ENCODE peak calls at places on chromosomes 1 and 21, in eight cellular contexts. H is PC-9, Z is PC-3, Y is adrenal gland, R is stomach, I is mammary epithelial cell, K is sigmoid colon, L is left lung. J is an unnamed sample.

GRCh38 chr1:236176337-236177336 is 34.3 kb downstream of the GPR137B start:
- DNase-seq in L (no peak), I (no peak), H (no peak), R (no peak), Z (no peak), K (no peak), Y (no peak), J (no peak)

GRCh38 chr1:198187973-198188588 is 31.3 kb downstream of the NEK7 start:
- DNase-seq in L (no peak), Y (no peak), K (no peak), I (no peak), R (no peak), Z (no peak), H (no peak), J (no peak)

GRCh38 chr1:58156124-58156468 is 390.4 kb downstream of the OMA1 start:
- DNase-seq in Z (no peak), L (no peak), Y (no peak), R (no peak), K (no peak), I (no peak), H (no peak), J (no peak)

GRCh38 chr1:228770779-228771223 is 35.5 kb downstream of the RHOU start:
- DNase-seq in R (peak), K (no peak), Y (peak), H (no peak), I (no peak), Z (no peak), L (no peak), J (peak)

GRCh38 chr1:100721502-100722205 is 2.1 kb downstream of the VCAM1 start:
- DNase-seq in R (peak), H (no peak), I (peak), Z (no peak), L (peak), K (peak), Y (peak), J (peak)

GRCh38 chr1:62325076-62325475 is 5.8 kb upstream of the KANK4 start:
- DNase-seq in L (no peak), R (no peak), Y (no peak), K (no peak), H (peak), I (peak), Z (peak), J (no peak)

GRCh38 chr1:212040629-212041028 is 5.1 kb downstream of the DTL start:
- DNase-seq in Y (no peak), R (no peak), K (no peak), H (no peak), I (peak), Z (peak), L (no peak), J (no peak)

GRCh38 chr1:46401964-46402626 is 8.0 kb downstream of the FAAH start:
- DNase-seq in R (peak), H (peak), Y (peak), K (peak), Z (peak), L (peak), I (peak), J (peak)

GRCh38 chr1:151408891-151409290 is 9.5 kb downstream of the PSMB4 start:
- DNase-seq in H (no peak), L (no peak), Y (no peak), I (peak), Z (no peak), K (no peak), R (no peak), J (no peak)

GRCh38 chr1:89633103-89633744 is at the start of gene LRRC8C:
- DNase-seq in L (peak), K (peak), Z (peak), H (peak), Y (peak), I (peak), R (peak), J (peak)

GRCh38 chr1:226691257-226691656 is 47.8 kb downstream of the ITPKB start:
- DNase-seq in Y (no peak), L (no peak), H (no peak), R (no peak), Z (no peak), I (no peak), K (no peak), J (no peak)

GRCh38 chr21:45528028-45528705 is 14.1 kb downstream of the SLC19A1 start:
- DNase-seq in I (no peak), K (peak), H (no peak), R (peak), Y (no peak), L (peak), Z (no peak), J (peak)

GRCh38 chr1:212488436-212489283 is 55.9 kb downstream of the NENF start:
- DNase-seq in R (peak), K (peak), Y (peak), H (peak), L (peak), I (peak), Z (peak), J (peak)

GRCh38 chr1:238177960-238178359 is 287.2 kb upstream of the ZP4 start:
- DNase-seq in R (no peak), L (no peak), H (no peak), I (peak), K (no peak), Z (no peak), Y (no peak), J (no peak)

GRCh38 chr21:16713331-16714114 is 799.3 kb upstream of the CXADR start:
- DNase-seq in Z (no peak), L (no peak), R (no peak), H (no peak), Y (no peak), K (no peak), I (no peak), J (no peak)

GRCh38 chr1:163054056-163054706 is 15.0 kb upstream of the RGS4 start:
- DNase-seq in L (no peak), Y (no peak), R (no peak), I (no peak), Z (no peak), K (no peak), H (no peak), J (no peak)

GRCh38 chr21:20999567-21000169 is 1.5 kb downstream of the NCAM2 start:
- DNase-seq in I (peak), K (no peak), Y (peak), Z (peak), R (no peak), H (no peak), L (no peak), J (peak)

GRCh38 chr1:47340227-47340626 is 6.6 kb downstream of the CMPK1 start:
- DNase-seq in Y (no peak), L (no peak), H (no peak), R (no peak), K (no peak), Z (no peak), I (no peak), J (no peak)

DNA sequence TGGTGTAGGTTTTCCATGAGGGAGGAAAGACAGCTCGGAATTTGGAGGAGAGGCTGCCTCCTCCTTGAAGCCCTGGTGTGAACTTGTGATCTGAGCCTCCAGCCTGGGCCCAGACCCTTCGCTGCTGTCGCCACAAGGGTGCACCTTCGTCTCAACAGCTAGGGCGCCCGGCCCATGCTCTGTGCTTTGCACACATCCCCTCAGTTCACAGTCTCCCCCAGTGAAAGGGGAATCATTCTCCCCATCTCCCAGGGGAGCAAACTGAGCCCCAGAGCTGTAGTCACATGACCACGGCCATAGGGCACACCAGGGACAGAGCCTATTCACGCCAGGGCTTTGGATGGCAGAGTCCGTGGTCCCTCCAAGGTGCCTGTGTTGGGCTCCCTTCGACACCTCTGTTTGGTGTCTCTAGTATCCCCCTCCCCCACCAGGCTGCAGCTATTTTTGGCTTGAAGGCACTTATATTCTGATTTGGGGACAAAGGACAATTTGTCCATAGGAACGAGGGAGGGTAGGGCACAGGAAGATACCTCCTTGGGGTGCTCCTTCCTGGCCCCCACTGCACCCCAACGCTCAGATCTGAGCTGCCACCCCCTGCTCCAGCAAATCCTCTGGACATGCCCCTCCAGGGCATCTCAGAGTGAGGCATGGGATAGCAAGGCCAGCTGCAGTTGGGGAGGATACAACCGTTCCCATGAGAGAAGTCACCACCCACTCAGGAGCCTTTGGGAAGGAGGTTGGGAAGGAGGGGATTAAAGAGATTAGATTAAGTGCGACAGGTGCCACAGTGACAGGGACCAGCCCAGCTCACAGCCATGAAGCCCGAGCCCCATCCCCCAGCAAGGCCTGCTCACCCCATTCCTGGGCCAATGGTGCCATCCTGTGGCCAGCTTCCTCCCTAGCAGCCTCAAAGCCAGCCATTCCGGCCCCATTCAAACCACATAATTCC is 15.7 kb downstream of the MATN1 start:
- DNase-seq in I (peak), H (peak), Y (peak), L (peak), Z (peak), R (peak), K (peak), J (peak)
- TF ChIP-seq CTCF in I (peak), H (peak), Y (peak), L (peak), Z (peak), R (no peak), K (peak), J (peak)

GRCh38 chr1:156117414-156118174 is 3.1 kb downstream of the LMNA start:
- DNase-seq in K (no peak), R (no peak), L (no peak), H (no peak), Y (no peak), Z (peak), I (peak), J (no peak)
- H3K27ac ChIP-seq in K (peak), R (peak), L (peak), H (peak), Y (peak), Z (peak), I (peak), J (peak)

DNA sequence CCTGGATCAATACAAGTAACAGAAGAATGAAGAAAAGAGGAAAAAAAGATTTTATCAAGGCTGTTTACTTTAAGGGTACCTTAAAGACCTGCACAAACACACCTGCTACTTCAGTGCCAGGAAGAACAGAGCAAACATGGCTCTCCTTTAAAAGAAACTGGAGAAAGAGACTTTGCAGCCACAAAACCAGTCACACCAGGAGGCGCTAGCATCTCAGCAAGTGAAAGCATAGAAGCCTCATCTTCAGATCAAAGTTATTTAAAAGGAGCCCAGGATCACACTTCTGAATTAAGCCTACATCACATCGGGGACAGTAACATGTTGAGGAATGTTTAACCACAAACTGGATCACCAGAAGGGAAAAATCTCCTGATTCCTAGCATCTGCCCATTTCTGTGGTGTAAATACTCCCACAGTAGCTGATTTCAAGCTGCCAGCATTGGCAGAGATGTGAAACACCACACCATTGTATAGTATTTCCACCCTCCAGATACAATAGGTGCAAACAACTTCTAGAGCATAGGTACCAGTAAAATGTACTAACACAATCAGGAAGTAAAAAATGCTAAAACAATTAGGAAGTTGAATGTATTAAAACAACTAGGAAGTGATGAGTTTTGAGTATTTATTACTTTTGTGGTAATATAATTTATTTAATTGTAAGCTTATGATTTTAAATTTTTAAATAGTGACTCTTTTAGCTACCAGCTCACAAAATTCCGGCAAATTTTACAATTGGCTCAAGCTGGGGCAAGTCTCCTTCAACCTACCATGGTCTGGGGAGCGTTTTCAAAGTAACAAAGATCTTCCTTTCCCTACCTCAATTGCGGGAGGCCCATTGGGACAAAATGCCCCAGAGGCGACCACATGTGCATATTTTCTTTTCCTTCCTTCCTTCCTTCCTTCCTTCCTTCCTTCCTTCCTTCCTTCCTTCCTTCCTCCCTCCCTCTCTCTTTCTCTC is 105.3 kb upstream of the CLDN14 start:
- DNase-seq in I (no peak), Z (peak), H (no peak), L (no peak), K (no peak), R (no peak), Y (no peak), J (no peak)
- TF ChIP-seq CTCF in I (peak), Z (peak), H (no peak), L (no peak), K (no peak), R (no peak), Y (no peak), J (no peak)

GRCh38 chr1:25744636-25745425 is 55.2 kb upstream of the SELENON start:
- DNase-seq in H (no peak), K (no peak), Z (no peak), I (no peak), Y (no peak), L (no peak), R (no peak), J (no peak)

GRCh38 chr1:25746299-25747045 is 53.5 kb upstream of the SELENON start:
- DNase-seq in H (no peak), L (no peak), K (no peak), R (no peak), Y (no peak), I (no peak), Z (no peak), J (no peak)

GRCh38 chr1:25742316-25742715 is 57.7 kb upstream of the SELENON start:
- DNase-seq in I (no peak), H (no peak), K (no peak), R (no peak), Z (no peak), L (no peak), Y (no peak), J (no peak)

GRCh38 chr1:25743164-25744139 is 56.5 kb upstream of the SELENON start:
- DNase-seq in H (no peak), Z (no peak), K (peak), Y (peak), R (peak), L (peak), I (no peak), J (peak)

DNA sequence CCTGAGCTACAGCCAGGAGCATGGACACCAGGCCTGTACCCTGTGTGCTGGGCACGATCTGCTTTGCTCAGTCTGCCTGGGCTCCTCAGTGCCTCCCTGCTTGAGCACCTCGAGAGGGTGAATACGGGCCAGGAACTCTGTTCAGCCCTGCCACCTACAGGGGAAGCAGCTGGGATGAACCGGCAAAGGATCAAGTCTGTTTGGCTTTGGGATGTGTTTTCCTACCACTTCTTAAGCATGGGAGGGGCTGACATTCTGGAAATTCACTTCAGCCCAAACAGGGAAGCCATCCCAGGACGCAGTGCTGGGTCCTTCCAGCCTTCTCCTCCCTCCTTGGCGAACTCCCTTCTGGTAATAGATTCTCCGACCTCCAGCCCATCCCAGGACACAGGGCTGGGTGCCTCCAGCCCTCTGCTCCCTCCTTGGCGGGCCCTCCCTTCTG is 55.8 kb upstream of the SELENON start:
- DNase-seq in K (peak), H (peak), Y (peak), R (peak), Z (peak), L (peak), I (peak), J (peak)
- H3K27ac ChIP-seq in K (peak), H (no peak), Y (peak), R (peak), Z (no peak), L (peak), I (no peak), J (peak)

DNA sequence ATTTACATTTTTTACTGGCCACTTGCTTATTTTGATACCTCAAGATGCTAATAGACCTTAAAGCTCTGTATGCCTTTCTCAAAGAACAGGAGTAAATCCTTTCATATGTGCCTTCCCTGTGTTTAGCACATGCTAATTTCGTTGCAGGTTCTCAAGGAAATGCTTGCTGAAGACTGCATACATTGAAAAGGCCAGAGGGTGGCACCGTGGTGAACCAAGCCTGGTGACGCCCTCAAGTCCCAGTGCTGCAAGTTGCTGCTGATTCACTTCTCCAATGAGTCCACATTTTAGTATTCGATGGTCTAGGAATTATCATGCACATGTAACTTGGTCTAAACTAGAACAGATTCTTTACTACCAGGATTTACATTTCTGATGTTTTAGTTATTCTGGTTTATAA is 94.1 kb downstream of the CLDN17 start:
- DNase-seq in Y (peak), R (peak), I (peak), H (peak), K (no peak), L (no peak), Z (peak), J (peak)
- TF ChIP-seq CTCF in Y (no peak), R (no peak), I (peak), H (peak), K (no peak), L (no peak), Z (peak), J (peak)

GRCh38 chr1:67969446-67969845 is 81.0 kb downstream of the DIRAS3 start:
- DNase-seq in I (peak), K (no peak), H (no peak), Z (no peak), Y (no peak), R (no peak), L (no peak), J (no peak)
- H3K27ac ChIP-seq in I (peak), K (no peak), H (no peak), Z (peak), Y (no peak), R (no peak), L (no peak), J (no peak)

GRCh38 chr1:106173101-106173500 is 883.4 kb upstream of the PRMT6 start:
- DNase-seq in I (no peak), L (no peak), K (no peak), R (no peak), Z (no peak), Y (no peak), H (no peak), J (no peak)
- TF ChIP-seq CTCF in I (no peak), L (no peak), K (no peak), R (no peak), Z (no peak), Y (no peak), H (no peak), J (no peak)